ENCODE peak calls at places on chromosomes 13 and 19, in four cellular contexts. One of them, this sample, is unnamed.

GRCh38 chr13:113903912-113904311 is 40.0 kb upstream of the GAS6 start:
- DNase-seq in H1: no peak
- DNase-seq in HepG2: no peak
- DNase-seq in K562: no peak
- DNase-seq in this sample: no peak

GRCh38 chr13:31115616-31116015 is 46.1 kb downstream of the HSPH1 start:
- DNase-seq in H1: no peak
- DNase-seq in HepG2: no peak
- DNase-seq in K562: no peak
- DNase-seq in this sample: no peak

GRCh38 chr13:20342326-20342725 is 110.2 kb upstream of the GJB6 start:
- DNase-seq in H1: no peak
- DNase-seq in HepG2: no peak
- DNase-seq in K562: no peak
- DNase-seq in this sample: no peak

GRCh38 chr13:105466376-105466775 is 1069.1 kb downstream of the EFNB2 start:
- DNase-seq in H1: no peak
- DNase-seq in HepG2: no peak
- DNase-seq in K562: no peak
- DNase-seq in this sample: no peak

GRCh38 chr19:12833747-12834417 is 497 bp downstream of the RTBDN start:
- DNase-seq in H1: peak; percentile 79
- DNase-seq in HepG2: no peak
- DNase-seq in K562: peak; percentile 78
- DNase-seq in this sample: no peak

GRCh38 chr19:6733338-6734095 is 3.9 kb downstream of the GPR108 start:
- DNase-seq in H1: peak; percentile 82
- DNase-seq in HepG2: no peak
- DNase-seq in K562: peak; percentile 56
- DNase-seq in this sample: no peak

GRCh38 chr13:29516012-29516411 is 79.5 kb downstream of the SLC7A1 start:
- DNase-seq in H1: no peak
- DNase-seq in HepG2: no peak
- DNase-seq in K562: no peak
- DNase-seq in this sample: no peak

GRCh38 chr13:106471957-106472543 is 63.4 kb downstream of the EFNB2 start:
- DNase-seq in H1: peak; percentile 58
- DNase-seq in HepG2: peak; percentile 1
- DNase-seq in K562: peak; percentile 8
- DNase-seq in this sample: peak; percentile 77

GRCh38 chr13:71609271-71609670 is 257.7 kb downstream of the DACH1 start:
- DNase-seq in H1: no peak
- DNase-seq in HepG2: no peak
- DNase-seq in K562: no peak
- DNase-seq in this sample: no peak

GRCh38 chr13:105936816-105937215 is 598.6 kb downstream of the EFNB2 start:
- DNase-seq in H1: no peak
- DNase-seq in HepG2: no peak
- DNase-seq in K562: no peak
- DNase-seq in this sample: no peak

GRCh38 chr13:73000027-73000674 is 58.7 kb upstream of the KLF5 start:
- DNase-seq in H1: no peak
- DNase-seq in HepG2: no peak
- DNase-seq in K562: peak; percentile 3
- DNase-seq in this sample: peak; percentile 82

GRCh38 chr13:82717249-82717648 is 1165.0 kb downstream of the SLITRK1 start:
- DNase-seq in H1: no peak
- DNase-seq in HepG2: no peak
- DNase-seq in K562: no peak
- DNase-seq in this sample: peak; percentile 51

GRCh38 chr19:1087813-1088418 is 7.3 kb downstream of the POLR2E start:
- DNase-seq in H1: no peak
- DNase-seq in HepG2: no peak
- DNase-seq in K562: no peak
- DNase-seq in this sample: no peak

GRCh38 chr13:102033719-102034446 is 368.0 kb downstream of the FGF14 start:
- DNase-seq in H1: no peak
- DNase-seq in HepG2: no peak
- DNase-seq in K562: no peak
- DNase-seq in this sample: no peak

GRCh38 chr19:50628551-50628950 is 11.1 kb downstream of the SYT3 start:
- DNase-seq in H1: no peak
- DNase-seq in HepG2: no peak
- DNase-seq in K562: no peak
- DNase-seq in this sample: no peak

GRCh38 chr13:74891610-74892009 is 590.4 kb downstream of the TBC1D4 start:
- DNase-seq in H1: no peak
- DNase-seq in HepG2: no peak
- DNase-seq in K562: no peak
- DNase-seq in this sample: peak; percentile 86

GRCh38 chr19:52935434-52935833 is 12.2 kb upstream of the ZNF888 start:
- DNase-seq in H1: no peak
- DNase-seq in HepG2: no peak
- DNase-seq in K562: peak; percentile 76
- DNase-seq in this sample: no peak

GRCh38 chr13:99417151-99417820 is 84.0 kb upstream of the TM9SF2 start:
- DNase-seq in H1: no peak
- DNase-seq in HepG2: no peak
- DNase-seq in K562: no peak
- DNase-seq in this sample: no peak

GRCh38 chr13:81568824-81569223 is 1227.9 kb upstream of the SPRY2 start:
- DNase-seq in H1: no peak
- DNase-seq in HepG2: no peak
- DNase-seq in K562: no peak
- DNase-seq in this sample: no peak

GRCh38 chr19:4640247-4641000 is 1.1 kb downstream of the TNFAIP8L1 start:
- DNase-seq in H1: no peak
- DNase-seq in HepG2: peak; percentile 66
- DNase-seq in K562: no peak
- DNase-seq in this sample: no peak

GRCh38 chr13:85197431-85197830 is 601.8 kb downstream of the SLITRK6 start:
- DNase-seq in H1: no peak
- DNase-seq in HepG2: no peak
- DNase-seq in K562: no peak
- DNase-seq in this sample: peak; percentile 55

GRCh38 chr13:49645451-49645850 is 17.1 kb downstream of the ARL11 start:
- DNase-seq in H1: no peak
- DNase-seq in HepG2: peak; percentile 58
- DNase-seq in K562: no peak
- DNase-seq in this sample: no peak

GRCh38 chr13:111595791-111596190 is 275.3 kb downstream of the TEX29 start:
- DNase-seq in H1: no peak
- DNase-seq in HepG2: no peak
- DNase-seq in K562: no peak
- DNase-seq in this sample: no peak

GRCh38 chr13:111594606-111595005 is 274.2 kb downstream of the TEX29 start:
- DNase-seq in H1: no peak
- DNase-seq in HepG2: no peak
- DNase-seq in K562: no peak
- DNase-seq in this sample: no peak

GRCh38 chr13:111597041-111598017 is 276.9 kb downstream of the TEX29 start:
- DNase-seq in H1: no peak
- DNase-seq in HepG2: no peak
- DNase-seq in K562: no peak
- DNase-seq in this sample: no peak

GRCh38 chr13:111598751-111599150 is 278.3 kb downstream of the TEX29 start:
- DNase-seq in H1: no peak
- DNase-seq in HepG2: no peak
- DNase-seq in K562: no peak
- DNase-seq in this sample: no peak

DNA sequence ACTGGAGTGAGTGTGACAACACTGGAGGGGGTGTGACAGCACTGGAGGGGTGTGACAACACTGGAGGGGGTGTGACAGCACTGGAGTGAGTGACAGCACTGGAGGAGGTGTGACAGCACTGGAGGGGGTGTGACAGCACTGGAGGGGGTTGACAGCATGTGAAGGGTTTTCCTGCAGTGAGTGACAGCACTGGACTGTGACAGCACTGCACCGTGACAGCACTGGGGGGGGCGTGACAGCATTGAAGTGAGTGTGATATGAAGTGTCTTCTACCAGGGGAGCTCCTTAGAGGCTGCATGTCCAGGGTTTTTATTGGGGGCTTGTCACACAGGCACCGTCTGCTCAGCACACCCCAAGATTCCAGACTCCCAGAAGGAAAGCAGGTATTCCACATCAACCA is 274.8 kb downstream of the TEX29 start:
- DNase-seq in H1: no peak
- DNase-seq in HepG2: no peak
- DNase-seq in K562: no peak
- DNase-seq in this sample: no peak
- TF ChIP-seq JUN in H1: no peak
- TF ChIP-seq JUN in HepG2: no peak
- TF ChIP-seq JUN in K562: no peak
- TF ChIP-seq JUN in this sample: no peak

DNA sequence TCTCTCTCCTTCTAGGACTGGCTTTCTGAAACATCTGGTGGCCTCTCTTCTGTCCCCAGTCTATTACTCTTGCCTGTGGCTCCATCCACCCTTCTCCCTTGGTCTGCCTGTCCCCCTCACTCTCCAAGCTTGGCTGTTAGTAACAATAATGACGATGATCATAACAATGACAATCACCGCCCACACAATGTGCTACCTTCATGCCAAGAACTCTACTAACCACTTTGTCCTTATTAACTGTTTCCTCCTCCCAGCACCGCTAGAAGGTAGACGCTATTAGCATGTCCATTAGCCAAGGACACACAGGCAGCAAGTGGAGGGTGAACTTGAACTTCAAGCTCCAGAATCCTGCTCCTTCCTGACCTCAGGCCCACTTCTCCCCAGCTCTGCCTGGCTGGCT is 2.7 kb downstream of the GYS1 start:
- DNase-seq in H1: no peak
- DNase-seq in HepG2: no peak
- DNase-seq in K562: no peak
- DNase-seq in this sample: no peak
- H3K9ac ChIP-seq in H1: no peak overlapping the region
- H3K9ac ChIP-seq in HepG2: peak overlapping the region; percentile 10
- H3K9ac ChIP-seq in K562: peak overlapping the region; percentile 53
- H3K9ac ChIP-seq in this sample: no peak overlapping the region

GRCh38 chr13:77523834-77524728 is 11.4 kb upstream of the SCEL start:
- DNase-seq in H1: no peak
- DNase-seq in HepG2: no peak
- DNase-seq in K562: no peak
- DNase-seq in this sample: no peak
- TF ChIP-seq JUN in H1: no peak
- TF ChIP-seq JUN in HepG2: no peak
- TF ChIP-seq JUN in K562: no peak
- TF ChIP-seq JUN in this sample: no peak

GRCh38 chr19:35908010-35908441 is at the start of gene TYROBP:
- DNase-seq in H1: no peak
- DNase-seq in HepG2: no peak
- DNase-seq in K562: no peak
- DNase-seq in this sample: no peak
- H3K9ac ChIP-seq in H1: no peak within 1 kb of the TSS
- H3K9ac ChIP-seq in HepG2: no peak within 1 kb of the TSS
- H3K9ac ChIP-seq in K562: peak within 1 kb of the TSS; percentile 85
- H3K9ac ChIP-seq in this sample: no peak within 1 kb of the TSS

GRCh38 chr13:46198794-46199193 is 12.9 kb upstream of the LRRC63 start:
- DNase-seq in H1: no peak
- DNase-seq in HepG2: no peak
- DNase-seq in K562: no peak
- DNase-seq in this sample: no peak
- TF ChIP-seq JUN in H1: no peak
- TF ChIP-seq JUN in HepG2: no peak
- TF ChIP-seq JUN in K562: no peak
- TF ChIP-seq JUN in this sample: no peak